ENCODE peak calls at places on chromosomes 1 and 21, in seven cellular contexts. X, A, E, L, V, G and P are unnamed samples.

GRCh38 chr1:31707711-31708110 is 3.9 kb upstream of the COL16A1 start:
- DNase-seq in G (no peak), E (no peak), V (no peak), X (peak), L (no peak), A (peak), P (no peak)

GRCh38 chr21:36696640-36697472 is 2.1 kb upstream of the SIM2 start:
- DNase-seq in A (no peak), X (no peak), E (peak), V (no peak), L (no peak), G (no peak), P (no peak)

GRCh38 chr1:47487826-47488450 is 50.1 kb downstream of the FOXD2 start:
- DNase-seq in G (peak), L (no peak), A (no peak), E (no peak), X (no peak), V (no peak), P (no peak)

GRCh38 chr1:226083303-226084101 is 21.0 kb downstream of the H3-3A start:
- DNase-seq in A (peak), G (no peak), E (peak), V (peak), L (peak), X (peak), P (peak)

GRCh38 chr21:36647279-36648093 is 51.4 kb upstream of the SIM2 start:
- DNase-seq in V (no peak), X (no peak), E (no peak), G (peak), L (no peak), A (peak), P (no peak)

GRCh38 chr1:24464378-24464770 is 38.3 kb upstream of the RCAN3 start:
- DNase-seq in L (no peak), V (no peak), G (no peak), X (peak), E (no peak), A (no peak), P (no peak)

GRCh38 chr1:150409504-150410362 is 45.8 kb downstream of the RPRD2 start:
- DNase-seq in G (no peak), A (peak), X (no peak), L (no peak), V (no peak), E (no peak), P (no peak)

GRCh38 chr21:15592957-15593356 is 136.8 kb upstream of the USP25 start:
- DNase-seq in A (no peak), G (no peak), X (no peak), E (no peak), L (no peak), V (no peak), P (no peak)

GRCh38 chr1:1274931-1275431 is 1.3 kb upstream of the UBE2J2 start:
- DNase-seq in L (no peak), X (no peak), V (no peak), G (no peak), E (no peak), A (no peak), P (no peak)

GRCh38 chr1:236009193-236009592 is 55.7 kb downstream of the NID1 start:
- DNase-seq in E (no peak), X (no peak), G (no peak), L (no peak), V (no peak), A (no peak), P (no peak)

GRCh38 chr1:225484657-225485606 is 57.1 kb upstream of the LBR start:
- DNase-seq in L (no peak), V (no peak), A (no peak), E (no peak), X (no peak), G (no peak), P (no peak)